ENCODE peak calls at places on chromosomes 3 and 15, in four cellular contexts. S is cardiac fibroblast, Z is foreskin fibroblast, F is HL-60. H is an unnamed sample.

GRCh38 chr15:26889298-26889898 is 22.5 kb downstream of the GABRA5 start:
- DNase-seq in S (peak), Z (peak), F (peak), H (peak)

GRCh38 chr3:10474439-10474723 is 31.0 kb downstream of the ATP2B2 start:
- DNase-seq in S (no peak), Z (no peak), F (no peak), H (no peak)

GRCh38 chr15:78070049-78070698 is 7.3 kb downstream of the TBC1D2B start:
- DNase-seq in S (no peak), Z (no peak), F (peak), H (no peak)

GRCh38 chr15:92997821-92998220 is 91.2 kb downstream of the RGMA start:
- DNase-seq in S (no peak), Z (no peak), F (no peak), H (no peak)

GRCh38 chr15:60961541-60961940 is 267.6 kb downstream of the RORA start:
- DNase-seq in S (no peak), Z (no peak), F (no peak), H (no peak)

GRCh38 chr3:160417311-160417710 is 17.9 kb downstream of the SMC4 start:
- DNase-seq in S (no peak), Z (no peak), F (no peak), H (no peak)

GRCh38 chr3:63230146-63230545 is 48.0 kb upstream of the SYNPR start:
- DNase-seq in S (no peak), Z (no peak), F (no peak), H (no peak)

GRCh38 chr3:187445352-187445751 is 77.2 kb downstream of the RTP4 start:
- DNase-seq in S (no peak), Z (no peak), F (no peak), H (no peak)

GRCh38 chr3:78728406-78729145 is 1039.2 kb downstream of the ROBO1 start:
- DNase-seq in S (peak), Z (peak), F (no peak), H (no peak)

GRCh38 chr3:194736896-194737600 is 51.4 kb downstream of the FAM43A start:
- DNase-seq in S (no peak), Z (no peak), F (peak), H (no peak)

GRCh38 chr3:172703966-172704365 is 6.9 kb downstream of the NCEH1 start:
- DNase-seq in S (no peak), Z (no peak), F (no peak), H (no peak)

GRCh38 chr3:70716832-70717231 is 404.4 kb upstream of the MDFIC2 start:
- DNase-seq in S (peak), Z (peak), F (no peak), H (no peak)

GRCh38 chr15:75684648-75685047 is 28.0 kb downstream of the CSPG4 start:
- DNase-seq in S (no peak), Z (no peak), F (no peak), H (no peak)
- TF ChIP-seq CTCF in S (no peak), Z (no peak), F (no peak), H (no peak)

DNA sequence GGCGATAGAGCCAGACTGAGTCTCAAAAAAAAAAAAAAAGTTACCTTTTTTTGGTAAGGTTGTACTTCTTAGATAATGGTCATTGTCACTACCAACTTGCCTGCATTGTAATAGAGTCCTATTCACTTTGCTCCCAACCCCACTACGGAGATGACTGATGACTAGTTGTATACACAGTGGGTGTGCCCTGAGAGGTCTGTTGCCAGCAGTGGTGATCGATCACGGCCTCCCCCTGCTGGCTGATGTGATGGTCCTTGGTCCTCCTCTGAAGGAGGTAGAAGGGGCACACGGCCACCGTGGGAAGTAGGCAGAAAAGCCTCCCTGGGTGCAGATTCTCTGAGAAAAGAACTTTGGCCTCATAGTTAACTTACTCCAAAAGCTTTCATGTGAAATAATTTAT is 10.7 kb downstream of the GCNT3 start:
- DNase-seq in S (peak), Z (peak), F (peak), H (peak)
- TF ChIP-seq CTCF in S (peak), Z (peak), F (peak), H (peak)

GRCh38 chr3:57288403-57288802 is 4.1 kb downstream of the ASB14 start:
- DNase-seq in S (no peak), Z (no peak), F (no peak), H (no peak)
- TF ChIP-seq CTCF in S (no peak), Z (no peak), F (no peak), H (no peak)

GRCh38 chr3:48088749-48089466 is 72.7 kb upstream of the MAP4 start:
- DNase-seq in S (peak), Z (peak), F (peak), H (peak)
- TF ChIP-seq CTCF in S (peak), Z (no peak), F (no peak), H (peak)

GRCh38 chr15:82178061-82178460 is 84.5 kb downstream of the EFL1 start:
- DNase-seq in S (peak), Z (peak), F (no peak), H (no peak)

GRCh38 chr15:82173108-82173507 is 89.4 kb downstream of the EFL1 start:
- DNase-seq in S (no peak), Z (no peak), F (no peak), H (no peak)

GRCh38 chr15:82174471-82174870 is 88.1 kb downstream of the EFL1 start:
- DNase-seq in S (no peak), Z (no peak), F (no peak), H (no peak)

GRCh38 chr15:82177291-82178010 is 85.1 kb downstream of the EFL1 start:
- DNase-seq in S (peak), Z (peak), F (peak), H (no peak)

DNA sequence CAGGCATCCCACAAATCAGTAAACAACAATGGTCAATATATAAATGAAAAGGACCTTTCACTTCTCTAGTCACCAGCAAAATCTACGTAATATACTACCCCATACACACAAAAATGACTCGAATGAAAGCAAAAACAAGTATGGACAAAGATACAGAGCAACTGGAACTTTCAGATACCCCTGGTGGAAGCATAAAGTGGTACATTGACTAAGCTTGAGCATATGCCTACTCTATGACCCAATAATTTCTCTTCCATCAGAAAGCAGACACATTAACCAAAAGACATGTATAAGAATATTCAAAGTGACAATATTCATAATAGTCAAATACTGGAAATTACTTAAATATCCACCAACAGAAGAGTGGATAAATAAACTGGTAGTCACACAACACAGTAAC is 86.0 kb downstream of the EFL1 start:
- DNase-seq in S (no peak), Z (no peak), F (no peak), H (no peak)
- TF ChIP-seq CTCF in S (peak), Z (no peak), F (no peak), H (no peak)

GRCh38 chr15:98580577-98580976 is 67.8 kb upstream of the IGF1R start:
- DNase-seq in S (peak), Z (no peak), F (no peak), H (no peak)

GRCh38 chr15:98581715-98582114 is 66.6 kb upstream of the IGF1R start:
- DNase-seq in S (no peak), Z (no peak), F (no peak), H (no peak)

GRCh38 chr15:98582900-98583554 is 65.3 kb upstream of the IGF1R start:
- DNase-seq in S (no peak), Z (no peak), F (no peak), H (no peak)

GRCh38 chr15:98586066-98586465 is 62.3 kb upstream of the IGF1R start:
- DNase-seq in S (no peak), Z (no peak), F (no peak), H (no peak)

DNA sequence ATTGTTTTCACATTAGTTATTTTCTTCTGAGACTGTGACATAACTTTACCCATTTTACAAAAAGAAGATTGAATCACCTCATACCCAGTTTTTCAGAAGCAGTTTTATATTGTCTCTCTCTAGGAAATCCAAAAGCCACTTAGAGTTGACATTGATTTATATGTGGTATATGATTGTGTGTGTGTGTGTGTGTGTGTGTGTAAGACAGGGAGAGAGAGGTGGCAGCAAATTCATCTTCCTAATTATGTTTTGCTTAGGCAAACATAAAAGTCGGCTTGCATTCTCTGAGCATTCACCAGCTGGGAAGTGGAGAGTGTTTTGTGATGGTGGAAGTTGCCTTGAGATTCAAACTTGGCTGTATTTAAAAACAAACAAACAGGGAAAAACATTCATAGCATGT is 64.6 kb upstream of the IGF1R start:
- DNase-seq in S (no peak), Z (no peak), F (no peak), H (no peak)
- TF ChIP-seq CTCF in S (no peak), Z (no peak), F (no peak), H (no peak)

DNA sequence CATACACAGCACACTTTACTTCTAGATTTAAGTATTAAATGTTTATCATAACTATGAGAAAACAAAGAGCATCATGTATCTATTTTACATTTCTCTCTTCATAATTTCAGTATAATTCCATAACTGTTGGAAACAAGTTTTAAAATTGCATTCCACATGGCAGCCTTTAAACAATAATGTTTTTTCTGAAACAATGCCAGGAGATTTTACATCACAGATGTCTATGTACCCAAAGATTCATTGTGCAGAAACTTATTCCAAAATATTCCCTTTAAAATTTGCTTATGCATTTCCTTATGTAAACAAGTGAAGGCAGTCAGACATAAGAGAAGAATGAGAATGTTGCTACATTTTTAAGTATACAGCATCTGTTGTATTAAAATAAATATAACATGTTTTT is 324.9 kb upstream of the COL8A1 start:
- DNase-seq in S (peak), Z (peak), F (no peak), H (no peak)
- TF ChIP-seq CTCF in S (no peak), Z (no peak), F (no peak), H (no peak)

DNA sequence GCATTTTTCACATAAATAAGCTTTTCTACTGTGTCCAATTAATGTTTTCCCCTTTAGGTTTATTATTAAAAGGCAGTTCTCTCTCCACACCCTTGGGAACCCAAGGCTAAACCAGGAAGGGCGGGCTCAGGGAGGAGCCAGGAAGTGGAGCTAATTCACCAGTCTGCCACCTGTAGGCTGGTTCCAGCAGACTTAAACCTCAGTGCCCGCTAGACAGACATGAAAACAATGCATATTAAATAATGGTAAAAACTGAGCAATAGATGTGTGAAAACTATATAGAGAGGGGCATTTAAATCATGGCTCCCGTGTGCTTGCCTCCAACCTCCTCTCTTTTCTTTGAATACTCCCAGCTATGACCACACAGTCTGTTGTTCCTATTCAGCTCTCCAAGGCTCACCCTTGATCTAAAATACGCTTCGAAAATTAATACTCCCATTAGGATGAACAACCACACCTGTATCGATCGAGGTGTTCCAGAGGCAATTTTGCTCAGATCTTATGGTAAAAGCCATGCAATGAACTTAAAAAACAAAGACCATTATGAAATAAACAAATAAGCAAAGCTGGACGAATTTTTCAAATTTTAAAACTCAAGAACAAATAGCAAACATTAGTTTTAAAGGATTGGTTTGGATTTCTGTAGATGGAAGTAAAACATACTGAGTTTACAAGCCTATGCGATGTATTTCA is 253.3 kb downstream of the TJP1 start:
- DNase-seq in S (peak), Z (no peak), F (peak), H (no peak)
- TF ChIP-seq CTCF in S (no peak), Z (no peak), F (no peak), H (peak)

DNA sequence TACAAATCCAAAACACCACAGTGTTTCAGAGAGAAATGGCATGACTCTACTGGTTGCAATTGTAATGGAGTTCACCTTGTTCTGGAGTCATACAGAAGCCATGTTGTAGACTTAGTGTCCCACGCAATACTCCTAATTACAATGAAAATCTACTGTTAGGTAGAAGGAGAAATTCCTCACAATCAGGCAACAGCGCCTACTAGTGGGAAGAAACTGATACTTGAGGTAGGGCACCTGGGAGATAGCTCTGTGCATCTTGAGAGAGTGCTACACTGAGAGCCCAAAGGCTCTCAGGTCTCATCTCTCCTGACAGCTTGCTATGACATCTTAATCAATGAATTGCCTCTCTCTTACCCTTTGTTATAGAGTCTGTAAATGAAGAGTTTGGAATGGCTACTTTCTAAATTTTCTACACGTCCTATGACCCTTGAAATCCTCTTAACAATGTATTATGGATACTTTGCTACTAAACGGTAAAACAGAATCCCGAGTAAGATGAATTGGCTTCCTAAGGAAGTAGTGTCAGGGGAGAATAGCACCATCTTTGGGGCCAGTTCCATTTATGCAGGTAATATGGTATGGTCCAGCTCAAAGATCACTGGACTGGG is 422.7 kb upstream of the TPRG1 start:
- DNase-seq in S (no peak), Z (no peak), F (peak), H (no peak)
- TF ChIP-seq CTCF in S (peak), Z (no peak), F (peak), H (peak)